ENCODE peak calls at places on chromosome 4, in six cellular contexts. One of them, this sample, is unnamed.

GRCh38 chr4:1041147-1041935 is 29.9 kb downstream of the FGFRL1 start:
- DNase-seq in K562: peak; percentile 84
- DNase-seq in HepG2: no peak
- DNase-seq in H1: no peak
- DNase-seq in GM12892: no peak
- DNase-seq in GM12878: no peak
- DNase-seq in this sample: no peak

GRCh38 chr4:139790291-139790690 is 124.7 kb downstream of the MGST2 start:
- DNase-seq in K562: no peak
- DNase-seq in HepG2: no peak
- DNase-seq in H1: no peak
- DNase-seq in GM12892: no peak
- DNase-seq in GM12878: no peak
- DNase-seq in this sample: no peak

GRCh38 chr4:56653461-56654237 is 27.4 kb downstream of the HOPX start:
- DNase-seq in K562: no peak
- DNase-seq in HepG2: no peak
- DNase-seq in H1: no peak
- DNase-seq in GM12892: no peak
- DNase-seq in GM12878: no peak
- DNase-seq in this sample: no peak

GRCh38 chr4:48315728-48316630 is 25.4 kb upstream of the SLAIN2 start:
- DNase-seq in K562: peak; percentile 49
- DNase-seq in HepG2: peak; percentile 54
- DNase-seq in H1: no peak
- DNase-seq in GM12892: no peak
- DNase-seq in GM12878: no peak
- DNase-seq in this sample: peak; percentile 23

GRCh38 chr4:8735236-8736082 is 136.2 kb downstream of the HMX1 start:
- DNase-seq in K562: no peak
- DNase-seq in HepG2: no peak
- DNase-seq in H1: no peak
- DNase-seq in GM12892: no peak
- DNase-seq in GM12878: no peak
- DNase-seq in this sample: no peak

GRCh38 chr4:69894706-69895105 is 34.8 kb upstream of the SULT1E1 start:
- DNase-seq in K562: no peak
- DNase-seq in HepG2: no peak
- DNase-seq in H1: no peak
- DNase-seq in GM12892: no peak
- DNase-seq in GM12878: no peak
- DNase-seq in this sample: no peak

GRCh38 chr4:112882286-112882685 is 167.2 kb upstream of the ANK2 start:
- DNase-seq in K562: no peak
- DNase-seq in HepG2: no peak
- DNase-seq in H1: no peak
- DNase-seq in GM12892: no peak
- DNase-seq in GM12878: no peak
- DNase-seq in this sample: no peak

GRCh38 chr4:102734591-102735385 is 26.0 kb downstream of the MANBA start:
- DNase-seq in K562: no peak
- DNase-seq in HepG2: peak; percentile 65
- DNase-seq in H1: no peak
- DNase-seq in GM12892: peak; percentile 15
- DNase-seq in GM12878: peak; percentile 39
- DNase-seq in this sample: peak; percentile 25

GRCh38 chr4:153249199-153250154 is 45.2 kb downstream of the TRIM2 start:
- DNase-seq in K562: peak; percentile 84
- DNase-seq in HepG2: peak; percentile 52
- DNase-seq in H1: peak; percentile 91
- DNase-seq in GM12892: peak; percentile 92
- DNase-seq in GM12878: peak; percentile 41
- DNase-seq in this sample: peak; percentile 90

GRCh38 chr4:151442002-151442401 is 33.0 kb downstream of the FHIP1A start:
- DNase-seq in K562: no peak
- DNase-seq in HepG2: no peak
- DNase-seq in H1: no peak
- DNase-seq in GM12892: no peak
- DNase-seq in GM12878: no peak
- DNase-seq in this sample: no peak

GRCh38 chr4:107736924-107737448 is 17.0 kb upstream of the PAPSS1 start:
- DNase-seq in K562: peak; percentile 69
- DNase-seq in HepG2: peak; percentile 69
- DNase-seq in H1: peak; percentile 66
- DNase-seq in GM12892: no peak
- DNase-seq in GM12878: no peak
- DNase-seq in this sample: no peak

GRCh38 chr4:105767579-105767978 is 59.0 kb downstream of the GSTCD start:
- DNase-seq in K562: no peak
- DNase-seq in HepG2: peak; percentile 20
- DNase-seq in H1: no peak
- DNase-seq in GM12892: no peak
- DNase-seq in GM12878: no peak
- DNase-seq in this sample: no peak

GRCh38 chr4:36399762-36400353 is 118.4 kb downstream of the DTHD1 start:
- DNase-seq in K562: no peak
- DNase-seq in HepG2: peak; percentile 2
- DNase-seq in H1: no peak
- DNase-seq in GM12892: no peak
- DNase-seq in GM12878: peak; percentile 24
- DNase-seq in this sample: no peak

GRCh38 chr4:71593306-71593705 is 190.6 kb downstream of the GC start:
- DNase-seq in K562: no peak
- DNase-seq in HepG2: no peak
- DNase-seq in H1: no peak
- DNase-seq in GM12892: no peak
- DNase-seq in GM12878: no peak
- DNase-seq in this sample: no peak

GRCh38 chr4:80362578-80363181 is 27.1 kb downstream of the CFAP299 start:
- DNase-seq in K562: no peak
- DNase-seq in HepG2: peak; percentile 20
- DNase-seq in H1: peak; percentile 74
- DNase-seq in GM12892: no peak
- DNase-seq in GM12878: no peak
- DNase-seq in this sample: peak; percentile 30

GRCh38 chr4:9880411-9881197 is 99.2 kb downstream of the DRD5 start:
- DNase-seq in K562: no peak
- DNase-seq in HepG2: no peak
- DNase-seq in H1: no peak
- DNase-seq in GM12892: no peak
- DNase-seq in GM12878: no peak
- DNase-seq in this sample: no peak

GRCh38 chr4:83036991-83037390 is 2.0 kb downstream of the COPS4 start:
- DNase-seq in K562: no peak
- DNase-seq in HepG2: no peak
- DNase-seq in H1: no peak
- DNase-seq in GM12892: no peak
- DNase-seq in GM12878: no peak
- DNase-seq in this sample: no peak

GRCh38 chr4:81358173-81358572 is 113.5 kb downstream of the RASGEF1B start:
- DNase-seq in K562: no peak
- DNase-seq in HepG2: no peak
- DNase-seq in H1: no peak
- DNase-seq in GM12892: no peak
- DNase-seq in GM12878: no peak
- DNase-seq in this sample: no peak

GRCh38 chr4:39410415-39410814 is 3.7 kb downstream of the KLB start:
- DNase-seq in K562: no peak
- DNase-seq in HepG2: no peak
- DNase-seq in H1: no peak
- DNase-seq in GM12892: no peak
- DNase-seq in GM12878: no peak
- DNase-seq in this sample: no peak

GRCh38 chr4:88054229-88054628 is 46.8 kb downstream of the PKD2 start:
- DNase-seq in K562: no peak
- DNase-seq in HepG2: no peak
- DNase-seq in H1: no peak
- DNase-seq in GM12892: no peak
- DNase-seq in GM12878: no peak
- DNase-seq in this sample: no peak

GRCh38 chr4:29375716-29376115 is 1344.5 kb upstream of the PCDH7 start:
- DNase-seq in K562: no peak
- DNase-seq in HepG2: no peak
- DNase-seq in H1: no peak
- DNase-seq in GM12892: no peak
- DNase-seq in GM12878: no peak
- DNase-seq in this sample: no peak

DNA sequence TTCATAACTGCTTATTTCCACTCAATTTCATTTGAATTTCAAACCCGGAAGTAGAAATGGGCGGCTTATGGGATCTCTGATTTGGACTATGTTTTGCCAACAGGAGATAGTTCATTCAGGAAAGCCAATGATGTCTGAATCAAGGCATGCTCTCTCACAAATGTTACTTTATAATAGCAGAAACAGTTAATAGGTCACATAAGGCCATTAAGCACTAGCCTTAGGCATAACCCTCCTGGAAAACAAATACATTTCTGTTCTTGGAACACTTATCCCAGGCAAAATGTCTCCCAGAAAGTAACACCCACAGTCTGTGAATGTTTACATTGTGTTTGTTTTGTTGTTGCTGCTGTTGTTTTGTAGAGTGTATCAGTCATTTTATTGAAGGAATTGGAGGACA is 1347.2 kb upstream of the PCDH7 start:
- DNase-seq in K562: no peak
- DNase-seq in HepG2: no peak
- DNase-seq in H1: no peak
- DNase-seq in GM12892: no peak
- DNase-seq in GM12878: no peak
- DNase-seq in this sample: no peak
- TF ChIP-seq TAF1 in K562: no peak
- TF ChIP-seq TAF1 in HepG2: no peak
- TF ChIP-seq TAF1 in H1: no peak
- TF ChIP-seq TAF1 in GM12892: no peak
- TF ChIP-seq TAF1 in GM12878: no peak
- TF ChIP-seq TAF1 in this sample: no peak

GRCh38 chr4:120921456-120922389 is 803 bp downstream of the PRDM5 start:
- DNase-seq in K562: no peak
- DNase-seq in HepG2: no peak
- DNase-seq in H1: peak; percentile 65
- DNase-seq in GM12892: no peak
- DNase-seq in GM12878: no peak
- DNase-seq in this sample: no peak
- TF ChIP-seq POLR2A in K562: no peak
- TF ChIP-seq POLR2A in HepG2: no peak
- TF ChIP-seq POLR2A in H1: no peak
- TF ChIP-seq POLR2A in GM12892: no peak
- TF ChIP-seq POLR2A in GM12878: no peak
- TF ChIP-seq POLR2A in this sample: no peak

GRCh38 chr4:3413217-3413671 is 28.5 kb upstream of the HGFAC start:
- DNase-seq in K562: no peak
- DNase-seq in HepG2: no peak
- DNase-seq in H1: no peak
- DNase-seq in GM12892: no peak
- DNase-seq in GM12878: no peak
- DNase-seq in this sample: no peak

GRCh38 chr4:3412257-3413020 is 29.3 kb upstream of the HGFAC start:
- DNase-seq in K562: no peak
- DNase-seq in HepG2: no peak
- DNase-seq in H1: no peak
- DNase-seq in GM12892: no peak
- DNase-seq in GM12878: no peak
- DNase-seq in this sample: no peak

GRCh38 chr4:3415471-3416141 is 26.2 kb upstream of the HGFAC start:
- DNase-seq in K562: no peak
- DNase-seq in HepG2: no peak
- DNase-seq in H1: no peak
- DNase-seq in GM12892: no peak
- DNase-seq in GM12878: no peak
- DNase-seq in this sample: no peak

GRCh38 chr4:3414421-3415279 is 27.1 kb upstream of the HGFAC start:
- DNase-seq in K562: no peak
- DNase-seq in HepG2: no peak
- DNase-seq in H1: no peak
- DNase-seq in GM12892: no peak
- DNase-seq in GM12878: no peak
- DNase-seq in this sample: no peak

DNA sequence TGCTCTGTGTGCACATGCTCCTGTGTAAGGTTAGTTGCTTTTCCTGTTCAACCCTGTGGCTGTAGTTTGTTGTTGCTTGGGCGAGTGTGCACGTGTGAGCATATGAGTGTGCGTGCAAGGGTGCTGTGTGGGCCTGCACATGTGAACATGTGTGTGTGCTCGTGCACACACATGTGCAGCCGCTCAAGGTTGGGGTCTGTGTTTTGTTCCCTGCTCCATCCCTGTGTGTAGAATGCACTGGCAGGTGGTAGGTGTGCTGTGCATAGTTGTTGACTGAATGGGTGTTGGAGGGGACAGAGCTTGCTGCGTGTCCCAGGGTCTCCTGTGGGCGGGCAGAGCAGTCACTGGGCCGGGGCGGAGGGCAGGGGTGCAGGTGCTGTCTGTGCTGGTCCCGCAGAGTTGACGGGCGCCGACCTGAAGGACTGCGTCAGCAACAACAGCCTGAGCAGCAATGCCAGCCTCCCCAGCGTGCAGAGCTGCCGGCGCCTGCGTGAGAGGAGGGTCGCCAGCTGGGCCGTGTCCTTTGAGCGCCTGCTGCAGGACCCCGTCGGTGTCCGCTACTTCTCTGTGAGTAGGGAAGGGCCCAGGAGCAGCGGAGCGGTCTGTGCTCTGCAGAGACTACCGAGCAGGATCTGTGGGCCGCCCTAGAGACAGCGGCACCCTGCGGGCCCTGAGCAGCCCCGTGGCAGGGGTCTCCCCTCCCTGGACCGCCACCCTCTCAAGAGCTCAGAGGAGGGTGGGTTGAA is 27.9 kb upstream of the HGFAC start:
- DNase-seq in K562: no peak
- DNase-seq in HepG2: no peak
- DNase-seq in H1: no peak
- DNase-seq in GM12892: no peak
- DNase-seq in GM12878: no peak
- DNase-seq in this sample: no peak
- TF ChIP-seq TAF1 in K562: no peak
- TF ChIP-seq TAF1 in HepG2: no peak
- TF ChIP-seq TAF1 in H1: no peak
- TF ChIP-seq TAF1 in GM12892: no peak
- TF ChIP-seq TAF1 in GM12878: no peak
- TF ChIP-seq TAF1 in this sample: no peak

DNA sequence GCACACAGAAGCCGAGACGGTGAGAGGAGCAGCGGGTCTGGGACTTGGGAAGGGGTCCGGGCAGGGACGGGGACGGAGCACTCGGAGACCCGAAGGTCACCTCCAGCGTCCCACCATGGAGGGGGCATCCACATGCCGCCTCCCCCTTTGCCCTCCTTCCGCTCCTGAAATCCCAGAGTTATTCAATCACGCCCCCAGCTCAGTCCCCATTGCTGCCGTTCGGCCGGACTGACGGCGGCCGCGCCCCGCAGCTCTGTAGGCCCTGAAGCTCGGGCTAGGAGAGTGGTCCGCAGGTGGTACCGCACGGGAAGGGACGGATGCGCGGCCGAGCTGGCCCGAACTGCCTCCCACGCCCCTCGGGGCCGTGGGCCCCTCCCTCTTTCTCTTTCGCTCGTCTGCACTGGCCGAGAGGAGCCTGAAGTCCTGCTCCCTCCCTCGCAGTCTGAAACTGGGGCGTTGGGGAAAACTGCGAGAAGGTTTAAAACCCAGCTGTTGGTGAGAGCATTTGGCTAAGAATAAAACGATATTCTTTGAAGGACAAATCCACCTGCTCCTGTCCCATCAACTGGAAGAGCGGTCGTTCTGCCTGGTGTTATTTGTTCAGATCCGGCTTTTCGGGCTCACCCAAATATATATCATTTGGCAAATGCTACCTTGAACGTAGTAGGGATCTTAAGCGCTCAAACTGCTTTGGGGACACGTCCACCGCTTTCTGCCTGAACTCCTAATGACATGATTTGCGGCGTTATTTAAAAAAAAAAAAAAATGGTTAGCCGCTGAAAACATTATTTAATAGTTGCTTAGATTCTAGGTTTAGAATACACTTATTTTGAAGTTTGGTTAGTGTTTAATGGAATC is 719 bp downstream of the USO1 start:
- DNase-seq in K562: peak; percentile 75
- DNase-seq in HepG2: peak; percentile 69
- DNase-seq in H1: peak; percentile 69
- DNase-seq in GM12892: peak; percentile 67
- DNase-seq in GM12878: peak; percentile 41
- DNase-seq in this sample: peak; percentile 55
- TF ChIP-seq POLR2A in K562: peak; percentile 72
- TF ChIP-seq POLR2A in HepG2: peak; percentile 91
- TF ChIP-seq POLR2A in H1: peak; percentile 2
- TF ChIP-seq POLR2A in GM12892: no peak
- TF ChIP-seq POLR2A in GM12878: peak; percentile 84
- TF ChIP-seq POLR2A in this sample: peak; percentile 22

This sample was measured in GM12891.